ENCODE peak calls at places on chromosomes 4 and X, in eight cellular contexts. P, G, C, S, D, T, J and F are unnamed samples.

GRCh38 chr4:19807505-19807904 is 444.2 kb upstream of the SLIT2 start:
- DNase-seq in J (no peak), S (no peak), D (peak), C (no peak), P (peak), T (no peak), G (peak), F (peak)

GRCh38 chrX:138191998-138192397 is 519.5 kb downstream of the FGF13 start:
- DNase-seq in D (peak), P (no peak), C (no peak), T (no peak), J (peak), S (no peak), G (peak), F (peak)

GRCh38 chrX:22389544-22390243 is 117.0 kb downstream of the CBLL2 start:
- DNase-seq in P (peak), S (no peak), G (peak), C (peak), J (no peak), T (no peak), D (peak), F (peak)

GRCh38 chrX:2707334-2707760 is 16.3 kb downstream of the CD99 start:
- DNase-seq in T (no peak), J (peak), P (peak), G (peak), D (peak), C (peak), S (peak), F (peak)

GRCh38 chrX:11757729-11758399 is at the start of gene MSL3:
- DNase-seq in S (no peak), G (peak), J (peak), P (peak), D (peak), C (peak), T (peak), F (peak)

GRCh38 chr4:148561467-148561866 is 119.3 kb upstream of the NR3C2 start:
- DNase-seq in S (no peak), J (no peak), D (no peak), P (no peak), G (no peak), C (no peak), T (no peak), F (no peak)

GRCh38 chrX:153782324-153782723 is 1.5 kb downstream of the SRPK3 start:
- DNase-seq in C (no peak), J (peak), G (no peak), S (no peak), D (peak), T (no peak), P (no peak), F (no peak)

GRCh38 chrX:15679246-15679645 is 14.6 kb upstream of the CLTRN start:
- DNase-seq in S (no peak), G (no peak), J (no peak), D (no peak), T (no peak), C (no peak), P (no peak), F (peak)

GRCh38 chrX:56813318-56813837 is 84.3 kb downstream of the NBDY start:
- DNase-seq in G (peak), P (peak), J (peak), C (no peak), S (peak), T (no peak), D (peak), F (peak)

GRCh38 chr4:74738756-74739155 is 55.6 kb downstream of the BTC start:
- DNase-seq in J (no peak), C (peak), D (no peak), S (no peak), T (no peak), G (no peak), P (no peak), F (peak)

GRCh38 chr4:84493092-84493850 is 5.8 kb downstream of the NKX6-1 start:
- DNase-seq in C (no peak), S (no peak), J (peak), T (no peak), P (peak), D (peak), G (no peak), F (no peak)

GRCh38 chr4:187141101-187141500 is 417.4 kb upstream of the FAT1 start:
- DNase-seq in G (no peak), S (no peak), T (no peak), P (peak), C (no peak), D (no peak), J (no peak), F (no peak)

GRCh38 chr4:8278421-8279287 is 9.1 kb downstream of the HTRA3 start:
- DNase-seq in J (no peak), C (peak), D (no peak), T (no peak), S (no peak), G (peak), P (peak), F (peak)

DNA sequence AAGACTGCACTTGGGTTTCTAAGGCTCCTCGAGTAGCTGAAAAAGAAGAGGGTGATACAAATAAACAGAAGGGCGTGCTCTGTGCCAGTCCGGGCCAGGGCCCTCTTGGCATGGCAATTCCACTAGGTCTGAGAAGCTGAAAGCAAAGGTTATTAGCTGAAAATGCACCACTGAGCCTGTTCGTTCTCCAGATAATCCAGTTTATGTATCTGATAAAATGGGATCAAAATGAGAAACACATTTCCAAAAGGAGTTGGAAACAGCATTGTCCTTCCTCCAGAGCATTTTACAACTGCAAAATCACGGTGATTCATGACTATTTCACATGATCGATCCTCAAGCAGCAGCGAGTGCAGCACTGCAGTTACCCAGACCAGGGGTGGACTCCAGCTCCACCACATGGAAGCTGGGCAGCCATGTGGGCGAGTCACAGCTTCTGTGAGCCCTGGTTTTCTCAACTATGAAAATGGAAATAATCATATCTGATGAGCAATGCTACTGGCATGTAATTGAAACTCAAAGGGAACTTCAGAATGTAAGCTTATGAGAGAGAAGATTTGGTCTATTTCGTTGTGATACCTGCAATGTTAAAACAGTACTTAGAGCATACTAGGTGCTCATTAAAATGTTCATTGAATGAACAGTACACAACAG is 78.7 kb upstream of the MSX1 start:
- DNase-seq in S (no peak), C (peak), P (peak), G (peak), J (no peak), T (no peak), D (no peak), F (peak)
- H3K4me3 ChIP-seq in S (no peak), C (no peak), P (no peak), G (no peak), J (no peak), T (no peak), D (no peak), F (no peak)

GRCh38 chr4:1004071-1004418 is 7.4 kb upstream of the FGFRL1 start:
- DNase-seq in T (no peak), C (no peak), G (no peak), S (no peak), J (no peak), D (no peak), P (no peak), F (no peak)

GRCh38 chr4:1001561-1002130 is 8.4 kb upstream of the SLC26A1 start:
- DNase-seq in S (no peak), T (no peak), D (no peak), G (no peak), C (no peak), P (no peak), J (no peak), F (no peak)

GRCh38 chr4:1002131-1002630 is 9.0 kb upstream of the SLC26A1 start:
- DNase-seq in D (peak), C (no peak), S (no peak), P (no peak), G (no peak), T (peak), J (peak), F (peak)

GRCh38 chr4:1003271-1004070 is 8.0 kb upstream of the FGFRL1 start:
- DNase-seq in T (no peak), D (no peak), J (peak), G (no peak), C (no peak), P (no peak), S (no peak), F (no peak)

GRCh38 chr4:1002631-1003251 is 8.7 kb upstream of the FGFRL1 start:
- DNase-seq in T (no peak), D (no peak), S (no peak), C (no peak), P (no peak), G (no peak), J (peak), F (no peak)
- H3K4me3 ChIP-seq in T (peak), D (no peak), S (no peak), C (no peak), P (no peak), G (no peak), J (no peak), F (no peak)

GRCh38 chr4:81346719-81347118 is 125.0 kb downstream of the RASGEF1B start:
- DNase-seq in G (no peak), J (no peak), T (no peak), C (no peak), D (no peak), S (no peak), P (no peak), F (no peak)

GRCh38 chr4:81337211-81337610 is 122.2 kb upstream of the PRKG2 start:
- DNase-seq in P (no peak), G (no peak), C (no peak), T (no peak), J (no peak), D (no peak), S (no peak), F (no peak)

GRCh38 chr4:81343536-81343935 is 128.2 kb downstream of the RASGEF1B start:
- DNase-seq in G (no peak), T (no peak), P (no peak), D (no peak), S (no peak), C (no peak), J (no peak), F (no peak)

GRCh38 chr4:81343046-81343445 is 128.0 kb upstream of the PRKG2 start:
- DNase-seq in C (no peak), D (no peak), J (no peak), P (no peak), S (no peak), T (no peak), G (no peak), F (no peak)
- H3K4me3 ChIP-seq in C (no peak), D (no peak), J (no peak), P (no peak), S (no peak), T (no peak), G (no peak), F (no peak)

GRCh38 chr4:6916069-6916586 is 6.5 kb downstream of the TBC1D14 start:
- DNase-seq in P (no peak), S (no peak), C (no peak), G (no peak), D (no peak), J (no peak), T (no peak), F (no peak)
- H3K4me3 ChIP-seq in P (no peak), S (no peak), C (no peak), G (no peak), D (no peak), J (no peak), T (peak), F (no peak)

GRCh38 chr4:168475745-168476144 is 4.5 kb downstream of the DDX60L start:
- DNase-seq in G (no peak), J (peak), C (peak), D (peak), P (no peak), S (no peak), T (no peak), F (peak)

GRCh38 chr4:168472920-168473319 is 7.4 kb downstream of the DDX60L start:
- DNase-seq in T (no peak), G (no peak), D (no peak), P (no peak), J (no peak), C (no peak), S (no peak), F (no peak)

GRCh38 chr4:168478868-168479267 is 1.4 kb downstream of the DDX60L start:
- DNase-seq in J (no peak), C (no peak), S (no peak), T (no peak), D (no peak), G (no peak), P (no peak), F (no peak)

GRCh38 chr4:168474660-168475320 is 5.5 kb downstream of the DDX60L start:
- DNase-seq in D (no peak), G (no peak), C (no peak), S (no peak), J (no peak), T (no peak), P (no peak), F (no peak)
- H3K4me3 ChIP-seq in D (no peak), G (no peak), C (no peak), S (no peak), J (no peak), T (no peak), P (no peak), F (no peak)

DNA sequence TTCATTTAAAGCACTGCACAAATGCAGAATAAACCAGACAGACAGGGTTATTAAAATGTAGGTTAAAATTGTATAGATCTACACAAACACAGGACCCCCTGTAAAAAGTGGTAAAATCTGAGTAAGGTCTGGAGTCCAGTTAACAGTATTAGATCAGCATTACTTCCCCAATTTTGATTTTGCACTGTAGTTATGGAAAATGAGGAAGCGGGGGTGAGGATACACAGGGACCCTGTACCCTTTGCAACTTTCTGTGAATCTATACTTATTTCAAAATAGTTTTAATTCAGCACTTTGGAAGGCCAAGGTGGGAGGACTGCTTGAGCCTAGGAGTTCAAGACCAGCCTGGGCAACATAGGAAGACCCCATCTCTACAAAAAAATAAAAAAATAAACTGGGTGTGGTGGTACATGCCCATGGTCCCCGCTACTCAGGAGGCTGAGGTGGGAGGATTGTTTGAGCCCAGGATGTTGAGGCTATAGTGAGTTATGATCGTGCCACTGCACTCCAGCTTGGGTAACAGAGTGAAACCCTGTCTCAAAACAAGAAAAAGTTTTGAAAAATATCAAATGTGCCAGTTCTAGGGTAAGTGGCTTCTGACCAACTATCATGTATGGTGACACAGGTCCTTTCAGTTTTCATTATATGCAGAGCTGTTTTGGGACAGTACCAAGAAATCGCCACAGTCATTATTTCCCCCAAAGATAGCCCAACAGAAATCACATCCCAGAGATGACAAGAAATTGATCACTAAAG is 17.7 kb downstream of the SEL1L3 start:
- DNase-seq in P (no peak), S (no peak), G (no peak), C (no peak), T (no peak), D (no peak), J (no peak), F (no peak)
- H3K4me3 ChIP-seq in P (no peak), S (no peak), G (no peak), C (no peak), T (no peak), D (no peak), J (no peak), F (no peak)

GRCh38 chr4:42710761-42711160 is 53.9 kb upstream of the ATP8A1 start:
- DNase-seq in P (no peak), G (no peak), D (no peak), J (no peak), C (no peak), T (no peak), S (no peak), F (no peak)
- H3K4me3 ChIP-seq in P (no peak), G (no peak), D (no peak), J (no peak), C (no peak), T (no peak), S (no peak), F (no peak)

DNA sequence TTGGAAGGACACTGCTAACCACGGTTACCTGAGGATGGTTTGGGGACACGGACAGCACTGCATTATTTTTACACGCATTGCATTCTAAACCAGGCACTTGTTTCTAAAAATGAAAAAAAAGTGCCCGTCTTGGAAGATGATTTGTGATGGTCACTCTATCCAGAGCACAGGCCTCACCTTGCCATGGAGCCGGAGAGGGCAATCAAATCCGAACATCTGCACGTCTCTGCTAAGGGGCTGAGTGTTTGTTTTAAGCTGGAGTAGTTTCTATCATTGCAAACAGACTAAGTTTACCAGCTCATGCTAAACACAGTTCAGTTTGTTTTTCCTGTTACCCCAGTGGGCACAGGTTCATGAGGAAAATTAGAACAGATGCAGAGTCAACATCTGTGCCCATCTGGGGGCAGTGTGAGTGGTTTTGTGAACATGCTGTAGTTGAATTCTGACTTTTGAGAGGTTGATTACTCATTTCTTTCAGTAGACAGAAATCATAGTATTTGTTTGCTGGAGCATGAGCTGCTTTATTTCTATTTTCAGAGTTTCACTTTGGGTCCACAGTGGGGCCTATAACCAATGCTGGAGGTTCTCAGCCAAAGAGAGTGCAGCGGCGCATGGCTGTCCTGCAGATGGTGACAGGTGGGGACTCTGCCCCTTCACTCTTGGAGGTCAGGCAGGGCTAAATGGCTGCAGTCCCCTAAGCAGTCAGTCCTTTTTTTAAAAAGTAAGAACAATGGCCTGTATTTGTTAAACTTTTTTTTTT is 65.4 kb upstream of the ENPP6 start:
- DNase-seq in D (no peak), G (no peak), T (no peak), C (no peak), S (no peak), J (no peak), P (no peak), F (no peak)
- H3K4me3 ChIP-seq in D (no peak), G (no peak), T (peak), C (no peak), S (no peak), J (no peak), P (no peak), F (no peak)